ENCODE peak calls at places on chromosomes 3 and 15, in five cellular contexts. M, V, H, Z and F are unnamed samples.

GRCh38 chr15:35444557-35445204 is 101.3 kb downstream of the DPH6 start:
- DNase-seq in M (no peak), V (no peak), H (no peak), Z (no peak), F (peak; percentile 27)

GRCh38 chr3:65597225-65597951 is 441.3 kb downstream of the MAGI1 start:
- DNase-seq in M (no peak), V (peak; percentile 89), H (no peak), Z (no peak), F (no peak)

GRCh38 chr3:13042127-13042931 is 30.9 kb downstream of the IQSEC1 start:
- DNase-seq in M (no peak), V (no peak), H (no peak), Z (no peak), F (no peak)

GRCh38 chr3:36494461-36495109 is 114.3 kb downstream of the STAC start:
- DNase-seq in M (no peak), V (no peak), H (no peak), Z (no peak), F (no peak)

GRCh38 chr3:4474683-4475490 is 7.8 kb upstream of the SUMF1 start:
- DNase-seq in M (no peak), V (no peak), H (no peak), Z (peak; percentile 42), F (no peak)

GRCh38 chr3:196969001-196969659 is 497 bp upstream of the PIGZ start:
- DNase-seq in M (peak; percentile 45), V (no peak), H (peak; percentile 17), Z (peak; percentile 39), F (peak; percentile 55)

GRCh38 chr3:42451116-42451515 is 40.7 kb upstream of the LYZL4 start:
- DNase-seq in M (no peak), V (no peak), H (no peak), Z (no peak), F (no peak)

GRCh38 chr15:57343526-57343925 is 32.8 kb upstream of the CGNL1 start:
- DNase-seq in M (no peak), V (peak; percentile 39), H (no peak), Z (no peak), F (no peak)

GRCh38 chr15:69914960-69915359 is 182.8 kb downstream of the TLE3 start:
- DNase-seq in M (no peak), V (no peak), H (no peak), Z (no peak), F (no peak)

GRCh38 chr3:186888569-186888968 is 41.8 kb upstream of the ST6GAL1 start:
- DNase-seq in M (no peak), V (no peak), H (no peak), Z (no peak), F (no peak)

GRCh38 chr15:59035157-59035556 is 47.7 kb downstream of the RNF111 start:
- DNase-seq in M (no peak), V (no peak), H (no peak), Z (no peak), F (no peak)

GRCh38 chr3:14663396-14663795 is 11.5 kb upstream of the C3orf20 start:
- DNase-seq in M (no peak), V (no peak), H (no peak), Z (no peak), F (no peak)

GRCh38 chr3:14900881-14901873 is 46.2 kb upstream of the NR2C2 start:
- DNase-seq in M (no peak), V (no peak), H (no peak), Z (no peak), F (no peak)

GRCh38 chr3:41198526-41198925 is 779 bp upstream of the CTNNB1 start:
- DNase-seq in M (no peak), V (peak; percentile 52), H (no peak), Z (peak; percentile 41), F (peak; percentile 42)

GRCh38 chr3:30628931-30629590 is 22.7 kb downstream of the TGFBR2 start:
- DNase-seq in M (no peak), V (no peak), H (no peak), Z (no peak), F (no peak)

GRCh38 chr3:133492159-133492860 is 81.2 kb upstream of the CDV3 start:
- DNase-seq in M (no peak), V (no peak), H (no peak), Z (peak; percentile 61), F (no peak)

GRCh38 chr3:132464066-132464465 is 46.8 kb downstream of the DNAJC13 start:
- DNase-seq in M (no peak), V (no peak), H (no peak), Z (no peak), F (no peak)

GRCh38 chr3:127536818-127537810 is 53.4 kb downstream of the TPRA1 start:
- DNase-seq in M (no peak), V (no peak), H (no peak), Z (no peak), F (no peak)

GRCh38 chr3:182436547-182436946 is 356.8 kb upstream of the ATP11B start:
- DNase-seq in M (no peak), V (no peak), H (no peak), Z (no peak), F (no peak)

GRCh38 chr15:54660356-54660755 is 536.4 kb downstream of the RSL24D1 start:
- DNase-seq in M (no peak), V (no peak), H (no peak), Z (no peak), F (no peak)

GRCh38 chr3:1677576-1678164 is 421.0 kb upstream of the CNTN4 start:
- DNase-seq in M (no peak), V (no peak), H (no peak), Z (no peak), F (no peak)

GRCh38 chr3:81695302-81695701 is 66.1 kb downstream of the GBE1 start:
- DNase-seq in M (no peak), V (no peak), H (no peak), Z (no peak), F (no peak)

GRCh38 chr3:113243846-113244245 is 32.5 kb downstream of the BOC start:
- DNase-seq in M (no peak), V (peak; percentile 61), H (no peak), Z (no peak), F (no peak)

GRCh38 chr15:68391084-68391483 is 40.9 kb downstream of the ITGA11 start:
- DNase-seq in M (no peak), V (no peak), H (no peak), Z (no peak), F (no peak)

GRCh38 chr15:75830910-75831805 is 12.1 kb upstream of the UBE2Q2 start:
- DNase-seq in M (no peak), V (no peak), H (no peak), Z (no peak), F (no peak)

GRCh38 chr15:71050461-71050860 is 64.8 kb upstream of the THSD4 start:
- DNase-seq in M (no peak), V (no peak), H (no peak), Z (no peak), F (no peak)

GRCh38 chr3:45008117-45008516 is 18.0 kb upstream of the CLEC3B start:
- DNase-seq in M (no peak), V (no peak), H (no peak), Z (no peak), F (no peak)

GRCh38 chr15:52481915-52482314 is 46.8 kb downstream of the MYO5A start:
- DNase-seq in M (no peak), V (no peak), H (no peak), Z (peak; percentile 68), F (no peak)

GRCh38 chr15:90287096-90287495 is 21.6 kb downstream of the NGRN start:
- DNase-seq in M (no peak), V (no peak), H (no peak), Z (no peak), F (no peak)

GRCh38 chr3:155743616-155744015 is 1.3 kb downstream of the PLCH1 start:
- DNase-seq in M (no peak), V (no peak), H (no peak), Z (no peak), F (no peak)

GRCh38 chr15:25171856-25172687 is 217.3 kb downstream of the SNRPN start:
- DNase-seq in M (peak; percentile 5), V (peak; percentile 1), H (no peak), Z (peak; percentile 8), F (no peak)

GRCh38 chr3:117463716-117464115 is 754.1 kb downstream of the TUSC7 start:
- DNase-seq in M (no peak), V (no peak), H (no peak), Z (no peak), F (no peak)

GRCh38 chr3:52195823-52196331 is 2.1 kb upstream of the ALAS1 start:
- DNase-seq in M (no peak), V (no peak), H (no peak), Z (no peak), F (no peak)

GRCh38 chr3:19394946-19395345 is 246.6 kb downstream of the KCNH8 start:
- DNase-seq in M (no peak), V (no peak), H (no peak), Z (no peak), F (no peak)

GRCh38 chr3:71055602-71056001 is 527.9 kb downstream of the FOXP1 start:
- DNase-seq in M (no peak), V (no peak), H (no peak), Z (no peak), F (no peak)

GRCh38 chr3:123660900-123661299 is 76.0 kb upstream of the HACD2 start:
- DNase-seq in M (no peak), V (no peak), H (no peak), Z (peak; percentile 36), F (no peak)

GRCh38 chr3:99633887-99634558 is 4.4 kb upstream of the COL8A1 start:
- DNase-seq in M (no peak), V (no peak), H (no peak), Z (no peak), F (no peak)

GRCh38 chr3:81549831-81550230 is 211.6 kb downstream of the GBE1 start:
- DNase-seq in M (no peak), V (no peak), H (no peak), Z (no peak), F (no peak)

GRCh38 chr15:82064824-82065223 is 19.0 kb upstream of the MEX3B start:
- DNase-seq in M (no peak), V (no peak), H (no peak), Z (no peak), F (no peak)